ENCODE peak calls at places on chromosomes 16 and 17, in five cellular contexts. S, W, A, G and I are unnamed samples.

GRCh38 chr17:28469376-28469775 is 4.1 kb upstream of the SLC13A2 start:
- DNase-seq in S (no peak), A (no peak), G (no peak), W (no peak), I (no peak)

GRCh38 chr17:73952136-73952497 is 251.4 kb upstream of the RPL38 start:
- DNase-seq in A (no peak), S (no peak), G (no peak), W (no peak), I (no peak)

GRCh38 chr17:15498107-15498506 is 30.7 kb upstream of the CDRT4 start:
- DNase-seq in G (no peak), S (no peak), W (no peak), A (no peak), I (no peak)

GRCh38 chr16:27901956-27902355 is 161.6 kb downstream of the GSG1L start:
- DNase-seq in W (no peak), A (no peak), G (no peak), S (no peak), I (no peak)

GRCh38 chr16:12459993-12460392 is 343.7 kb downstream of the CPPED1 start:
- DNase-seq in G (no peak), A (no peak), W (no peak), S (no peak), I (no peak)

GRCh38 chr17:17702821-17703607 is 21.8 kb downstream of the RAI1 start:
- DNase-seq in S (no peak), A (no peak), G (no peak), W (no peak), I (no peak)

GRCh38 chr16:49150341-49150740 is 131.3 kb downstream of the CBLN1 start:
- DNase-seq in G (no peak), S (no peak), W (no peak), A (no peak), I (no peak)

GRCh38 chr17:73365203-73365933 is 53.6 kb upstream of the CDC42EP4 start:
- DNase-seq in W (no peak), G (peak; percentile 38), A (no peak), S (peak; percentile 71), I (no peak)

GRCh38 chr16:50153648-50154368 is 702 bp downstream of the TENT4B start:
- DNase-seq in A (peak; percentile 21), W (no peak), G (peak; percentile 84), S (peak; percentile 60), I (peak; percentile 21)

GRCh38 chr16:70703041-70703834 is 17.4 kb upstream of the MTSS2 start:
- DNase-seq in W (peak; percentile 80), S (peak; percentile 86), G (no peak), A (peak; percentile 97), I (no peak)

GRCh38 chr16:19486744-19487325 is 35.1 kb downstream of the GDE1 start:
- DNase-seq in A (no peak), G (no peak), S (no peak), W (no peak), I (no peak)

GRCh38 chr17:39147221-39148185 is 3.9 kb downstream of the PLXDC1 start:
- DNase-seq in W (no peak), S (peak; percentile 48), A (no peak), G (no peak), I (no peak)

GRCh38 chr17:164536-165235 is 16.8 kb downstream of the DOC2B start:
- DNase-seq in S (no peak), A (peak; percentile 52), G (peak; percentile 46), W (no peak), I (peak; percentile 30)

GRCh38 chr17:35087731-35088646 is 24.5 kb upstream of the RFFL start:
- DNase-seq in W (no peak), A (peak; percentile 51), G (peak; percentile 79), S (peak; percentile 71), I (peak; percentile 28)

GRCh38 chr17:57888311-57889216 is 38.7 kb upstream of the MRPS23 start:
- DNase-seq in A (no peak), W (no peak), S (no peak), G (no peak), I (no peak)

GRCh38 chr17:19800571-19800970 is 52.5 kb upstream of the ALDH3A1 start:
- DNase-seq in W (no peak), G (no peak), S (no peak), A (no peak), I (no peak)

GRCh38 chr16:85138825-85139627 is 26.8 kb upstream of the CIBAR2 start:
- DNase-seq in S (no peak), A (no peak), G (no peak), W (no peak), I (no peak)

GRCh38 chr16:65406933-65407332 is 285.1 kb upstream of the CDH11 start:
- DNase-seq in G (no peak), A (no peak), W (no peak), S (no peak), I (no peak)

GRCh38 chr16:64656471-64656870 is 465.4 kb downstream of the CDH11 start:
- DNase-seq in W (no peak), S (no peak), A (no peak), G (no peak), I (no peak)

GRCh38 chr16:9311303-9311954 is 220.0 kb downstream of the HAPSTR1 start:
- DNase-seq in A (no peak), W (no peak), S (no peak), G (peak; percentile 45), I (no peak)

GRCh38 chr16:84795338-84796053 is 24.3 kb upstream of the CRISPLD2 start:
- DNase-seq in A (peak; percentile 73), W (no peak), S (peak; percentile 87), G (no peak), I (no peak)

GRCh38 chr17:82502207-82502606 is 17.3 kb upstream of the FOXK2 start:
- DNase-seq in G (no peak), W (no peak), S (no peak), A (no peak), I (no peak)

GRCh38 chr17:2905697-2906595 is 109.7 kb downstream of the RAP1GAP2 start:
- DNase-seq in A (no peak), S (no peak), G (peak; percentile 30), W (no peak), I (no peak)

GRCh38 chr16:71293921-71294320 is 4.7 kb upstream of the CMTR2 start:
- DNase-seq in W (no peak), S (no peak), G (no peak), A (no peak), I (no peak)

GRCh38 chr16:66427451-66427860 is 361 bp downstream of the BEAN1 start:
- DNase-seq in W (no peak), S (no peak), G (peak; percentile 70), A (peak; percentile 4), I (no peak)
- H3K4me3 ChIP-seq in W (peak overlapping the region; percentile 63), S (peak overlapping the region; percentile 62), G (peak overlapping the region; percentile 51), A (no peak overlapping the region), I (peak overlapping the region; percentile 33)

DNA sequence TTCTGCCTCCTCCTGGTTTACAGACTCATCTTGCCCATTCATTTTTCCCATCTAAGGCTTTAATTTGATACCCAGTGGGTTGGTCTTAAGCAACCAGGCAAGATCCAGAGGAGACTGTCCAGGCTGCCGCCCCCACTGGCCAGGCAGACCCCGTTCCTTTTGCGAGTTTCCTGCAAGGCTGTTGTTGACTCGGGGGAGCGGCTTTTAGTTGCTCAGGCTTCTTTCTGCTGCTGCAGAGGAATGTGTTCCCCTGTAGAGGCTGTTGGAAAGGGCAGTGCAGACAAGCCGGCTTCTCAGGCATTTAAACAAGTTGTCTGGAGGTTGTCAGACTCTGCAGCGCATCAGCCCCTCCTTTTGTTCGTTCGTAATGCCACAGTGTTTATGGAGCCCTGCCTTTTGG is 231.2 kb downstream of the PRKCA start:
- DNase-seq in S (no peak), A (no peak), G (no peak), W (no peak), I (no peak)
- TF ChIP-seq CTCF in S (no peak), A (no peak), G (no peak), W (no peak), I (no peak)

GRCh38 chr16:68083861-68084503 is 1.2 kb upstream of the NFATC3 start:
- DNase-seq in A (no peak), S (no peak), W (no peak), G (no peak), I (no peak)
- H3K4me3 ChIP-seq in A (no peak overlapping the region), S (peak overlapping the region; percentile 87), W (peak overlapping the region; percentile 96), G (peak overlapping the region; percentile 43), I (peak overlapping the region; percentile 97)

GRCh38 chr16:30977502-30977901 is 7.5 kb upstream of the HSD3B7 start:
- DNase-seq in G (no peak), A (no peak), W (no peak), S (no peak), I (no peak)
- TF ChIP-seq CTCF in G (no peak), A (no peak), W (no peak), S (peak; percentile 5), I (no peak)

DNA sequence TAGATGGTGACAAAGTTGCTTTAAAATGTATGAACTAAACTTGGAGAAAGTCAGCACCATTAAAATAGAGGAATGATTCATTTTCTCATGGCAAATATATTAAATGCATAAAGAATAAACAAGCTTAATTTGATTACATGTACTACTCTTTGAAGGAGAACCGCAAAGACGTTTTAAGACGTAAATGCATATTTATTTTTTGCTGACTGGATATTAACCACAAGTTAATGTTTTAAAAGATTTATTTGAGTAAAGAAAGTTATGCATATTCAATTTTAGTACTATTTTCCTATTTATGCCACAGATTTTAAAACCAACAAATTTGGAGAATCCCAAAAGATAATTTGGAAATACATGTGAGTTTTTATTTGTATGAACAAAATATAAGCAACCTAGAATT is 1121.9 kb downstream of the CDH8 start:
- DNase-seq in S (no peak), G (no peak), A (no peak), W (no peak), I (no peak)
- H3K4me3 ChIP-seq in S (no peak overlapping the region), G (no peak overlapping the region), A (no peak overlapping the region), W (no peak overlapping the region), I (no peak overlapping the region)